ENCODE peak calls at places on chromosomes 4 and X, in nine cellular contexts. One of them, this sample, is unnamed.
A peak's percentile ranks its signal among the peaks of the same experiment; 100 is the strongest.

GRCh38 chr4:127174731-127175130 is 458.0 kb upstream of the INTU start:
- DNase-seq in fibroblast of lung: no peak
- DNase-seq in neuronal stem cell: no peak
- DNase-seq in small intestine: no peak
- DNase-seq in foreskin fibroblast: no peak
- DNase-seq in cardiac muscle cell: no peak
- DNase-seq in AG10803: no peak
- DNase-seq in tibial nerve: no peak
- DNase-seq in AG09309: no peak
- DNase-seq in this sample: no peak

GRCh38 chr4:172997851-172998250 is 170.8 kb upstream of the GALNT7 start:
- DNase-seq in fibroblast of lung: no peak
- DNase-seq in neuronal stem cell: no peak
- DNase-seq in small intestine: no peak
- DNase-seq in foreskin fibroblast: peak; percentile 61
- DNase-seq in cardiac muscle cell: no peak
- DNase-seq in AG10803: no peak
- DNase-seq in tibial nerve: no peak
- DNase-seq in AG09309: no peak
- DNase-seq in this sample: no peak

GRCh38 chr4:87005690-87006461 is 71.1 kb downstream of the AFF1 start:
- DNase-seq in fibroblast of lung: peak; percentile 18
- DNase-seq in neuronal stem cell: no peak
- DNase-seq in small intestine: peak; percentile 75
- DNase-seq in foreskin fibroblast: no peak
- DNase-seq in cardiac muscle cell: no peak
- DNase-seq in AG10803: peak; percentile 35
- DNase-seq in tibial nerve: no peak
- DNase-seq in AG09309: no peak
- DNase-seq in this sample: peak; percentile 1

GRCh38 chr4:4608214-4608537 is 66.3 kb upstream of the STX18 start:
- DNase-seq in fibroblast of lung: no peak
- DNase-seq in neuronal stem cell: no peak
- DNase-seq in small intestine: no peak
- DNase-seq in foreskin fibroblast: no peak
- DNase-seq in cardiac muscle cell: no peak
- DNase-seq in AG10803: no peak
- DNase-seq in tibial nerve: no peak
- DNase-seq in AG09309: no peak
- DNase-seq in this sample: no peak

GRCh38 chr4:120667102-120667501 is 255.4 kb downstream of the PRDM5 start:
- DNase-seq in fibroblast of lung: no peak
- DNase-seq in neuronal stem cell: no peak
- DNase-seq in small intestine: no peak
- DNase-seq in foreskin fibroblast: no peak
- DNase-seq in cardiac muscle cell: no peak
- DNase-seq in AG10803: no peak
- DNase-seq in tibial nerve: no peak
- DNase-seq in AG09309: no peak
- DNase-seq in this sample: no peak

GRCh38 chrX:104126856-104127255 is 14.5 kb downstream of the ZCCHC18 start:
- DNase-seq in fibroblast of lung: no peak
- DNase-seq in neuronal stem cell: no peak
- DNase-seq in small intestine: no peak
- DNase-seq in foreskin fibroblast: no peak
- DNase-seq in cardiac muscle cell: no peak
- DNase-seq in AG10803: no peak
- DNase-seq in tibial nerve: no peak
- DNase-seq in AG09309: no peak
- DNase-seq in this sample: no peak

GRCh38 chr4:37632836-37633235 is 53.3 kb downstream of the RELL1 start:
- DNase-seq in fibroblast of lung: no peak
- DNase-seq in neuronal stem cell: no peak
- DNase-seq in small intestine: no peak
- DNase-seq in foreskin fibroblast: peak; percentile 18
- DNase-seq in cardiac muscle cell: no peak
- DNase-seq in AG10803: peak; percentile 34
- DNase-seq in tibial nerve: no peak
- DNase-seq in AG09309: no peak
- DNase-seq in this sample: no peak

GRCh38 chr4:183200453-183200852 is 101.4 kb downstream of the WWC2 start:
- DNase-seq in fibroblast of lung: peak; percentile 87
- DNase-seq in neuronal stem cell: no peak
- DNase-seq in small intestine: peak; percentile 3
- DNase-seq in foreskin fibroblast: peak; percentile 91
- DNase-seq in cardiac muscle cell: peak; percentile 97
- DNase-seq in AG10803: peak; percentile 92
- DNase-seq in tibial nerve: no peak
- DNase-seq in AG09309: peak; percentile 74
- DNase-seq in this sample: no peak

GRCh38 chr4:5785806-5786680 is 75.0 kb downstream of the EVC start:
- DNase-seq in fibroblast of lung: peak; percentile 62
- DNase-seq in neuronal stem cell: no peak
- DNase-seq in small intestine: no peak
- DNase-seq in foreskin fibroblast: peak; percentile 86
- DNase-seq in cardiac muscle cell: peak; percentile 61
- DNase-seq in AG10803: peak; percentile 79
- DNase-seq in tibial nerve: no peak
- DNase-seq in AG09309: peak; percentile 84
- DNase-seq in this sample: no peak

GRCh38 chr4:172995161-172995560 is 173.4 kb upstream of the GALNT7 start:
- DNase-seq in fibroblast of lung: peak; percentile 39
- DNase-seq in neuronal stem cell: no peak
- DNase-seq in small intestine: no peak
- DNase-seq in foreskin fibroblast: no peak
- DNase-seq in cardiac muscle cell: no peak
- DNase-seq in AG10803: no peak
- DNase-seq in tibial nerve: no peak
- DNase-seq in AG09309: no peak
- DNase-seq in this sample: no peak

GRCh38 chrX:30521440-30522182 is 56.0 kb downstream of the TASL start:
- DNase-seq in fibroblast of lung: peak; percentile 24
- DNase-seq in neuronal stem cell: no peak
- DNase-seq in small intestine: no peak
- DNase-seq in foreskin fibroblast: peak; percentile 61
- DNase-seq in cardiac muscle cell: peak; percentile 49
- DNase-seq in AG10803: peak; percentile 35
- DNase-seq in tibial nerve: no peak
- DNase-seq in AG09309: peak; percentile 25
- DNase-seq in this sample: no peak

GRCh38 chr4:7915875-7916242 is 23.8 kb downstream of the AFAP1 start:
- DNase-seq in fibroblast of lung: no peak
- DNase-seq in neuronal stem cell: no peak
- DNase-seq in small intestine: no peak
- DNase-seq in foreskin fibroblast: no peak
- DNase-seq in cardiac muscle cell: no peak
- DNase-seq in AG10803: no peak
- DNase-seq in tibial nerve: no peak
- DNase-seq in AG09309: no peak
- DNase-seq in this sample: no peak

DNA sequence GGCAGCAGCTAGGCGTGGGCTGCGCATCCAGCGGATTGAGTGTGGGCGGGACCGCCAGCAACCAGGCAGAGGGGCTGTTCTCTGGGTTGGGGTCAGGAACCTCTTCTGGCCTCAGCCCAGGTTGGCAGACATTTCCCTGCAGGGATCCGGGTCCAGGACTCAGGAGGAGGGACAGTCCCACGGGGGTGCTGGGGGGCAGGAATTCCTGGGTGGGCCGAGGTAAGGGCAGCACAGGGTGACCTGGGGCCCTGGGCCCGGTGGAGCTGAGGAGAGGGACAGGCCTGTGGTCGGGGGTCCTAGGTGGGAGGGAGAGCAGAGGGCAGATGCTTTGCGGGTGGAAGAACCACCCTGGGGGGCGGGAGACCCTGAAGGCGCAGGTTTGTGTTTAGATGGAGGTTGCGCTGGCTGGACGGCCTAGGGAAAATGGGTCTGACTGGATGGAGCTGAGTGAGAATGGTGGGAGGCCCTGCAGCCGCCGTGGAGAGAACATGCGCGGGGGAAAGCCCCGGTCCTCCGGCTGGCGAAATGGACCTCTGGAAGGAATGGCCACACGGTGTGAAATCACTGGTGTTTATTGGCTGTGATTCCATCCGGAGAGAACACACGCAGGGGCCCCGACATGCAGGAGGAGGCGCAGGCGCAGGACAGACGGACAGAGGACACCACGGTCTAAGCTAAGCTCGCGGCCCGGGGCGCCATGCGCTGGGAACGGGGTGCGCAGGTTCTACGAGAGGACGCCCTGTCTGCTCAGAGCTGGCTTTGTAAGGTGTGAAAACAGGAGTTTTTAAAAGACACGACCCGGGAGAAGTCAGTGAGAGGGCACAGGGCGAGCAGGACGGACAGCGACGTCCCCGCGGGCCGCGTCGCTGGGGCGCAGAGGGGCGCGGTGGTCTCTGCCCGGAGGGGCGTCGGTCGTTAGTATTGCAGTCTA is 41.3 kb downstream of the CPLX1 start:
- DNase-seq in fibroblast of lung: no peak
- DNase-seq in neuronal stem cell: no peak
- DNase-seq in small intestine: no peak
- DNase-seq in foreskin fibroblast: no peak
- DNase-seq in cardiac muscle cell: no peak
- DNase-seq in AG10803: no peak
- DNase-seq in tibial nerve: no peak
- DNase-seq in AG09309: no peak
- DNase-seq in this sample: peak; percentile 34
- H3K4me3 ChIP-seq in fibroblast of lung: no peak overlapping the region
- H3K4me3 ChIP-seq in neuronal stem cell: no peak overlapping the region
- H3K4me3 ChIP-seq in small intestine: no peak overlapping the region
- H3K4me3 ChIP-seq in foreskin fibroblast: no peak overlapping the region
- H3K4me3 ChIP-seq in cardiac muscle cell: no peak overlapping the region
- H3K4me3 ChIP-seq in AG10803: no peak overlapping the region
- H3K4me3 ChIP-seq in tibial nerve: no peak overlapping the region
- H3K4me3 ChIP-seq in AG09309: no peak overlapping the region
- H3K4me3 ChIP-seq in this sample: no peak overlapping the region

GRCh38 chr4:151798678-151799416 is 38.0 kb upstream of the GATB start:
- DNase-seq in fibroblast of lung: no peak
- DNase-seq in neuronal stem cell: no peak
- DNase-seq in small intestine: peak; percentile 38
- DNase-seq in foreskin fibroblast: peak; percentile 14
- DNase-seq in cardiac muscle cell: no peak
- DNase-seq in AG10803: no peak
- DNase-seq in tibial nerve: no peak
- DNase-seq in AG09309: no peak
- DNase-seq in this sample: no peak
- H3K4me3 ChIP-seq in fibroblast of lung: no peak overlapping the region
- H3K4me3 ChIP-seq in neuronal stem cell: no peak overlapping the region
- H3K4me3 ChIP-seq in small intestine: no peak overlapping the region
- H3K4me3 ChIP-seq in foreskin fibroblast: no peak overlapping the region
- H3K4me3 ChIP-seq in cardiac muscle cell: no peak overlapping the region
- H3K4me3 ChIP-seq in AG10803: no peak overlapping the region
- H3K4me3 ChIP-seq in tibial nerve: no peak overlapping the region
- H3K4me3 ChIP-seq in AG09309: no peak overlapping the region
- H3K4me3 ChIP-seq in this sample: no peak overlapping the region

GRCh38 chrX:43885617-43886016 is 3.4 kb upstream of the MAOB start:
- DNase-seq in fibroblast of lung: no peak
- DNase-seq in neuronal stem cell: no peak
- DNase-seq in small intestine: no peak
- DNase-seq in foreskin fibroblast: no peak
- DNase-seq in cardiac muscle cell: no peak
- DNase-seq in AG10803: no peak
- DNase-seq in tibial nerve: no peak
- DNase-seq in AG09309: no peak
- DNase-seq in this sample: no peak

GRCh38 chrX:43878902-43879526 is 3.2 kb downstream of the MAOB start:
- DNase-seq in fibroblast of lung: peak; percentile 4
- DNase-seq in neuronal stem cell: no peak
- DNase-seq in small intestine: peak; percentile 40
- DNase-seq in foreskin fibroblast: no peak
- DNase-seq in cardiac muscle cell: peak; percentile 36
- DNase-seq in AG10803: no peak
- DNase-seq in tibial nerve: no peak
- DNase-seq in AG09309: no peak
- DNase-seq in this sample: no peak

GRCh38 chrX:43880439-43880838 is 1.8 kb downstream of the MAOB start:
- DNase-seq in fibroblast of lung: no peak
- DNase-seq in neuronal stem cell: no peak
- DNase-seq in small intestine: peak; percentile 31
- DNase-seq in foreskin fibroblast: no peak
- DNase-seq in cardiac muscle cell: no peak
- DNase-seq in AG10803: no peak
- DNase-seq in tibial nerve: no peak
- DNase-seq in AG09309: no peak
- DNase-seq in this sample: no peak

GRCh38 chrX:43881410-43882293 is 598 bp downstream of the MAOB start:
- DNase-seq in fibroblast of lung: no peak
- DNase-seq in neuronal stem cell: no peak
- DNase-seq in small intestine: peak; percentile 83
- DNase-seq in foreskin fibroblast: no peak
- DNase-seq in cardiac muscle cell: no peak
- DNase-seq in AG10803: peak; percentile 0
- DNase-seq in tibial nerve: peak; percentile 36
- DNase-seq in AG09309: no peak
- DNase-seq in this sample: no peak

GRCh38 chrX:43882294-43882681 is at the start of gene MAOB:
- DNase-seq in fibroblast of lung: no peak
- DNase-seq in neuronal stem cell: peak; percentile 20
- DNase-seq in small intestine: peak; percentile 64
- DNase-seq in foreskin fibroblast: peak; percentile 30
- DNase-seq in cardiac muscle cell: no peak
- DNase-seq in AG10803: no peak
- DNase-seq in tibial nerve: no peak
- DNase-seq in AG09309: no peak
- DNase-seq in this sample: no peak
- H3K4me3 ChIP-seq in fibroblast of lung: peak within 1 kb of the TSS; percentile 6
- H3K4me3 ChIP-seq in neuronal stem cell: no peak within 1 kb of the TSS
- H3K4me3 ChIP-seq in small intestine: peak within 1 kb of the TSS; percentile 7
- H3K4me3 ChIP-seq in foreskin fibroblast: no peak within 1 kb of the TSS
- H3K4me3 ChIP-seq in cardiac muscle cell: peak within 1 kb of the TSS; percentile 12
- H3K4me3 ChIP-seq in AG10803: no peak within 1 kb of the TSS
- H3K4me3 ChIP-seq in tibial nerve: peak within 1 kb of the TSS; percentile 44
- H3K4me3 ChIP-seq in AG09309: no peak within 1 kb of the TSS
- H3K4me3 ChIP-seq in this sample: no peak within 1 kb of the TSS

DNA sequence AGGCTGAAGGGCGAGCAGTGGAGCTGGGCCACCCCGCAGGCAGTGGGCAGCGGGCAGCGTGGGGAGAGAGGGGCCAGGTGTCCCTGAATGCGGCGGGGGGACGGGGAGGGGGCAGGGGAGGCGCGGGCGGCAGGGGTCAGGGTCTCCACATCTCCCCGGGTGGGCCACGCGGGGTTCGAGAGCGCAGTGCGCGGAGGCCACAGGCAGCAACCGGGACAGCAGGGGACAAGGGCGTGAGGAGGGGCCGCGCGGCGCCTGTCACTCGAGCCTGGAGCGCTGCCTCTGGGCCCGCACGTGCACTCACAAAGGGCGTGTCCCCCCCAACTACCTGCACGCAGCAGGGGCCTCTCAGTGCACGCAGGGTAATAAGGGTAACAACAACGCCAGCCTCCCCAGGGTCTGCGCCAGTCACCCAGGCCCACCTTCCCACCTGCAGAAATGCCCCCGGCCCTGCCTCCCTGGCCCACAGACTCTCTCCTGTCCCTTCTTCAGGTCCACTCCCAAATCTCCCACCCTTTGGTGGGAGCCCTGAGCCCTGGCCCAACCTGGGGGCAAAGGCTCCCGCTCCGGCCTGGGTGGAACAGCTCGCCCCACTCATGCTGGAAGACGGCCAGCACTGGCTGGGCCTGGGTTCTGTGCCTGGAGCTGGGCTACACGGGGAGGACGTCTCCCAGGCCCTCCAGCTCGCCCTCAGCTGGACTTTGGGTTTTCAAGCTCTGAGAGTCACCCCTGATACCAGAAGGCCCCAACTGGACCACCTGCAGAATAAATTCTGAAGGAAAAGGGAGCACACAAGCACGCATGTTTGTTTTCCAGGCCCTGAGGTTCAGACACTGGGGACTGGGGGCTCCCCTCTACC is 53.2 kb downstream of the ZFYVE28 start:
- DNase-seq in fibroblast of lung: no peak
- DNase-seq in neuronal stem cell: no peak
- DNase-seq in small intestine: no peak
- DNase-seq in foreskin fibroblast: no peak
- DNase-seq in cardiac muscle cell: no peak
- DNase-seq in AG10803: no peak
- DNase-seq in tibial nerve: no peak
- DNase-seq in AG09309: no peak
- DNase-seq in this sample: peak; percentile 49
- H3K4me3 ChIP-seq in fibroblast of lung: peak overlapping the region; percentile 61
- H3K4me3 ChIP-seq in neuronal stem cell: no peak overlapping the region
- H3K4me3 ChIP-seq in small intestine: no peak overlapping the region
- H3K4me3 ChIP-seq in foreskin fibroblast: peak overlapping the region; percentile 68
- H3K4me3 ChIP-seq in cardiac muscle cell: no peak overlapping the region
- H3K4me3 ChIP-seq in AG10803: peak overlapping the region; percentile 68
- H3K4me3 ChIP-seq in tibial nerve: peak overlapping the region; percentile 50
- H3K4me3 ChIP-seq in AG09309: peak overlapping the region; percentile 60
- H3K4me3 ChIP-seq in this sample: no peak overlapping the region

This sample was measured in CD8-positive, alpha-beta memory T cell.